ENCODE peak calls at places on chromosomes 16 and 17, in six cellular contexts. F is DMS153, Y is iris pigment epithelial cell, J is fibroblast of gingiva, K is IMR-90, G is smooth muscle cell of the brain vasculature. L is an unnamed sample.

GRCh38 chr17:50787106-50787505 is 19.8 kb upstream of the ANKRD40CL start:
- DNase-seq in F (no peak), Y (no peak), J (no peak), K (no peak), G (no peak), L (no peak)

GRCh38 chr17:18860161-18860972 is 2.4 kb downstream of the PRPSAP2 start:
- DNase-seq in F (no peak), Y (peak), J (no peak), K (peak), G (no peak), L (peak)

GRCh38 chr16:1825864-1826690 is 548 bp downstream of the HAGH start:
- DNase-seq in F (no peak), Y (peak), J (no peak), K (peak), G (no peak), L (peak)

GRCh38 chr17:45353047-45353446 is 36.2 kb upstream of the MAP3K14 start:
- DNase-seq in F (no peak), Y (no peak), J (no peak), K (no peak), G (no peak), L (no peak)

GRCh38 chr17:60652484-60653247 is 25.0 kb upstream of the BCAS3 start:
- DNase-seq in F (no peak), Y (no peak), J (no peak), K (no peak), G (no peak), L (no peak)

GRCh38 chr17:33267279-33267790 is 25.8 kb downstream of the ASIC2 start:
- DNase-seq in F (no peak), Y (peak), J (peak), K (peak), G (no peak), L (peak)

GRCh38 chr17:4175921-4176802 is 33.2 kb downstream of the CYB5D2 start:
- DNase-seq in F (no peak), Y (peak), J (no peak), K (peak), G (no peak), L (no peak)

GRCh38 chr17:65198653-65199382 is 61.6 kb downstream of the RGS9 start:
- DNase-seq in F (peak), Y (peak), J (peak), K (peak), G (peak), L (peak)

GRCh38 chr16:23296994-23297393 is 5.1 kb upstream of the SCNN1B start:
- DNase-seq in F (no peak), Y (no peak), J (no peak), K (no peak), G (no peak), L (no peak)

GRCh38 chr16:87954361-87954760 is 3.1 kb downstream of the BANP start:
- DNase-seq in F (no peak), Y (no peak), J (no peak), K (no peak), G (no peak), L (no peak)

GRCh38 chr17:80279895-80280294 is 19.2 kb downstream of the RNF213 start:
- DNase-seq in F (no peak), Y (peak), J (peak), K (peak), G (peak), L (peak)

GRCh38 chr16:86927699-86928098 is 349.4 kb downstream of the FOXL1 start:
- DNase-seq in F (no peak), Y (no peak), J (no peak), K (no peak), G (no peak), L (no peak)

GRCh38 chr17:30332057-30332542 is 1.8 kb downstream of the TMIGD1 start:
- DNase-seq in F (no peak), Y (peak), J (peak), K (peak), G (no peak), L (peak)

GRCh38 chr16:23519282-23519681 is 9.0 kb upstream of the GGA2 start:
- DNase-seq in F (no peak), Y (no peak), J (no peak), K (no peak), G (no peak), L (no peak)

GRCh38 chr17:27568811-27569210 is 62.2 kb upstream of the LGALS9 start:
- DNase-seq in F (no peak), Y (no peak), J (no peak), K (no peak), G (no peak), L (no peak)

GRCh38 chr16:30637952-30638351 is 12.8 kb upstream of the PRR14 start:
- DNase-seq in F (peak), Y (peak), J (peak), K (peak), G (no peak), L (peak)

GRCh38 chr17:29590261-29590978 is 972 bp upstream of the GIT1 start:
- DNase-seq in F (no peak), Y (peak), J (peak), K (peak), G (no peak), L (peak)

GRCh38 chr16:80527297-80527696 is 13.5 kb upstream of the DYNLRB2 start:
- DNase-seq in F (no peak), Y (peak), J (no peak), K (peak), G (no peak), L (peak)

GRCh38 chr17:59328534-59329095 is 2.8 kb upstream of the YPEL2 start:
- DNase-seq in F (no peak), Y (no peak), J (no peak), K (no peak), G (no peak), L (no peak)

GRCh38 chr16:12144355-12144754 is 167.8 kb downstream of the SNX29 start:
- DNase-seq in F (no peak), Y (no peak), J (no peak), K (no peak), G (no peak), L (no peak)

GRCh38 chr16:49333268-49333597 is 40.4 kb upstream of the C16orf78 start:
- DNase-seq in F (no peak), Y (no peak), J (no peak), K (no peak), G (no peak), L (no peak)

GRCh38 chr17:82204831-82205719 is 7.6 kb downstream of the CCDC57 start:
- DNase-seq in F (peak), Y (peak), J (peak), K (peak), G (no peak), L (peak)

GRCh38 chr16:27547134-27547533 is 2.6 kb downstream of the GTF3C1 start:
- DNase-seq in F (no peak), Y (peak), J (peak), K (peak), G (no peak), L (peak)

GRCh38 chr17:41917957-41918391 is 777 bp downstream of the ACLY start:
- DNase-seq in F (no peak), Y (peak), J (peak), K (peak), G (no peak), L (peak)

GRCh38 chr16:70579648-70580630 is 56.3 kb downstream of the SF3B3 start:
- DNase-seq in F (no peak), Y (no peak), J (no peak), K (no peak), G (no peak), L (no peak)

GRCh38 chr17:57859601-57860413 is 10.0 kb upstream of the MRPS23 start:
- DNase-seq in F (no peak), Y (no peak), J (no peak), K (no peak), G (no peak), L (no peak)

GRCh38 chr17:64460955-64461354 is 12.0 kb downstream of the MILR1 start:
- DNase-seq in F (no peak), Y (peak), J (no peak), K (no peak), G (no peak), L (peak)

GRCh38 chr17:65055280-65055707 is 1.2 kb downstream of the GNA13 start:
- DNase-seq in F (no peak), Y (no peak), J (no peak), K (no peak), G (no peak), L (no peak)

GRCh38 chr16:84044108-84044488 is 1.5 kb upstream of the SLC38A8 start:
- DNase-seq in F (no peak), Y (peak), J (peak), K (peak), G (no peak), L (peak)

GRCh38 chr16:15757630-15758251 is 99.1 kb downstream of the MYH11 start:
- DNase-seq in F (no peak), Y (no peak), J (no peak), K (no peak), G (no peak), L (no peak)

GRCh38 chr16:80656731-80657150 is 115.9 kb downstream of the DYNLRB2 start:
- DNase-seq in F (no peak), Y (no peak), J (no peak), K (no peak), G (no peak), L (no peak)

GRCh38 chr17:703081-703875 is 11.4 kb downstream of the VPS53 start:
- DNase-seq in F (no peak), Y (peak), J (peak), K (peak), G (no peak), L (no peak)

GRCh38 chr16:18969050-18969854 is 14.5 kb upstream of the TMC7 start:
- DNase-seq in F (peak), Y (peak), J (peak), K (peak), G (peak), L (peak)

GRCh38 chr16:23504076-23504452 is 6.2 kb downstream of the GGA2 start:
- DNase-seq in F (no peak), Y (peak), J (peak), K (peak), G (no peak), L (peak)

GRCh38 chr16:84178892-84179611 is 7.8 kb downstream of the TAF1C start:
- DNase-seq in F (no peak), Y (no peak), J (no peak), K (no peak), G (no peak), L (no peak)

GRCh38 chr17:54063639-54064038 is 240.9 kb downstream of the KIF2B start:
- DNase-seq in F (no peak), Y (no peak), J (no peak), K (no peak), G (no peak), L (no peak)

GRCh38 chr17:35315283-35315682 is 58.1 kb downstream of the SLFN11 start:
- DNase-seq in F (no peak), Y (peak), J (peak), K (peak), G (no peak), L (peak)

GRCh38 chr17:63698381-63698885 is 1.5 kb downstream of the LIMD2 start:
- DNase-seq in F (no peak), Y (no peak), J (no peak), K (no peak), G (no peak), L (no peak)